ENCODE peak calls at places on chromosome 14, in seven cellular contexts. H is GM23248, C is ureter, U is NCI-H460, P is H9, I is NCI-H1417, W is neuronal stem cell. S is an unnamed sample.

GRCh38 chr14:54806616-54807015 is 96.0 kb downstream of the GCH1 start:
- DNase-seq in W (no peak), H (no peak), C (no peak), U (no peak), P (no peak), I (no peak), S (no peak)

GRCh38 chr14:23185046-23185445 is 1.6 kb upstream of the SLC7A8 start:
- DNase-seq in W (no peak), I (no peak), P (no peak), H (peak), U (no peak), C (no peak), S (no peak)

GRCh38 chr14:80992580-80992979 is 37.2 kb downstream of the TSHR start:
- DNase-seq in U (no peak), W (no peak), C (no peak), H (no peak), I (no peak), P (no peak), S (no peak)

GRCh38 chr14:79483472-79483871 is 727.8 kb downstream of the DIO2 start:
- DNase-seq in I (no peak), P (no peak), H (peak), U (peak), W (no peak), C (no peak), S (no peak)

GRCh38 chr14:60720962-60721330 is 3.2 kb downstream of the SIX4 start:
- DNase-seq in P (no peak), I (no peak), U (no peak), H (no peak), C (no peak), W (no peak), S (no peak)

GRCh38 chr14:104194716-104195115 is 56.3 kb downstream of the KIF26A start:
- DNase-seq in P (no peak), I (no peak), H (no peak), U (no peak), C (no peak), W (no peak), S (no peak)

GRCh38 chr14:61308198-61308597 is 13.2 kb upstream of the PRKCH start:
- DNase-seq in W (no peak), I (no peak), H (no peak), P (no peak), U (no peak), C (no peak), S (no peak)

GRCh38 chr14:89489796-89490506 is 72.9 kb upstream of the FOXN3 start:
- DNase-seq in P (no peak), U (no peak), C (no peak), H (peak), I (peak), W (no peak), S (no peak)

GRCh38 chr14:96626121-96626768 is 124.1 kb downstream of the PAPOLA start:
- DNase-seq in U (no peak), W (no peak), P (peak), I (no peak), H (no peak), C (peak), S (no peak)

GRCh38 chr14:85601246-85601645 is 71.3 kb downstream of the FLRT2 start:
- DNase-seq in I (peak), C (no peak), H (peak), W (no peak), P (no peak), U (no peak), S (no peak)

GRCh38 chr14:26113930-26114329 is 483.9 kb downstream of the NOVA1 start:
- DNase-seq in W (no peak), C (no peak), U (no peak), I (no peak), H (no peak), P (no peak), S (no peak)

GRCh38 chr14:69043598-69044267 is 64.6 kb upstream of the ACTN1 start:
- DNase-seq in H (peak), U (no peak), W (no peak), I (no peak), C (peak), P (no peak), S (no peak)

GRCh38 chr14:33568935-33569579 is 381.8 kb downstream of the EGLN3 start:
- DNase-seq in W (no peak), I (no peak), H (peak), U (no peak), C (no peak), P (no peak), S (no peak)

GRCh38 chr14:33930464-33930863 is 20.4 kb downstream of the EGLN3 start:
- DNase-seq in U (no peak), H (peak), C (no peak), I (no peak), P (no peak), W (no peak), S (no peak)

GRCh38 chr14:61565836-61566536 is 129.3 kb upstream of the HIF1A start:
- DNase-seq in P (no peak), C (no peak), W (no peak), I (peak), H (peak), U (no peak), S (no peak)

GRCh38 chr14:100540141-100540925 is 46.9 kb downstream of the BEGAIN start:
- DNase-seq in U (no peak), W (no peak), I (no peak), H (no peak), P (peak), C (no peak), S (no peak)

GRCh38 chr14:61296707-61297502 is 15.8 kb upstream of the TMEM30B start:
- DNase-seq in I (peak), W (no peak), H (peak), U (peak), P (no peak), C (no peak), S (no peak)

GRCh38 chr14:63448841-63449240 is 94.3 kb downstream of the PPP2R5E start:
- DNase-seq in W (no peak), C (no peak), H (no peak), I (no peak), P (no peak), U (no peak), S (no peak)

GRCh38 chr14:72535485-72535884 is 358.4 kb downstream of the DPF3 start:
- DNase-seq in W (no peak), U (no peak), H (no peak), C (no peak), I (no peak), P (no peak), S (no peak)

GRCh38 chr14:102105369-102105768 is 18.5 kb upstream of the HSP90AA1 start:
- DNase-seq in C (no peak), U (no peak), P (no peak), W (no peak), I (no peak), H (no peak), S (no peak)

GRCh38 chr14:76639606-76640272 is 121.5 kb upstream of the VASH1 start:
- DNase-seq in U (no peak), I (no peak), W (no peak), P (no peak), C (no peak), H (no peak), S (no peak)

S was measured in cortex of kidney.